ENCODE peak calls at places on chromosomes 4 and X, in seven cellular contexts. K is fibroblast of mammary gland, G is endothelial cell, E is heart right ventricle, L is fibroblast of villous mesenchyme, C is GM23338, S is lower leg skin. H is an unnamed sample.

GRCh38 chr4:162164881-162165528 is 1.2 kb upstream of the FSTL5 start:
- DNase-seq in K (no peak), G (no peak), E (no peak), L (no peak), C (no peak), S (no peak), H (peak; percentile 43)

GRCh38 chr4:72275381-72275780 is 243.6 kb downstream of the NPFFR2 start:
- DNase-seq in K (peak; percentile 43), G (no peak), E (no peak), L (no peak), C (no peak), S (no peak), H (no peak)

GRCh38 chr4:136864580-136865185 is 667.6 kb downstream of the PCDH18 start:
- DNase-seq in K (peak; percentile 79), G (peak; percentile 56), E (no peak), L (peak; percentile 76), C (peak; percentile 89), S (no peak), H (peak; percentile 85)

GRCh38 chr4:55561884-55562283 is 15.2 kb upstream of the CLOCK start:
- DNase-seq in K (no peak), G (no peak), E (no peak), L (no peak), C (no peak), S (no peak), H (no peak)

GRCh38 chrX:110412971-110413726 is 54.5 kb downstream of the RTL9 start:
- DNase-seq in K (peak; percentile 73), G (peak; percentile 66), E (peak; percentile 49), L (peak; percentile 90), C (peak; percentile 79), S (peak; percentile 92), H (peak; percentile 74)

GRCh38 chrX:40102393-40103381 is 4.9 kb upstream of the BCOR start:
- DNase-seq in K (no peak), G (no peak), E (no peak), L (no peak), C (no peak), S (no peak), H (no peak)

GRCh38 chr4:102823897-102824296 is 3.5 kb downstream of the UBE2D3 start:
- DNase-seq in K (peak; percentile 35), G (no peak), E (no peak), L (peak; percentile 35), C (no peak), S (no peak), H (no peak)

GRCh38 chr4:123564758-123565346 is 168.3 kb downstream of the SPRY1 start:
- DNase-seq in K (peak; percentile 72), G (peak; percentile 62), E (no peak), L (peak; percentile 80), C (peak; percentile 94), S (no peak), H (peak; percentile 86)

GRCh38 chr4:112938461-112939058 is 110.9 kb upstream of the ANK2 start:
- DNase-seq in K (peak; percentile 69), G (no peak), E (no peak), L (peak; percentile 52), C (peak; percentile 81), S (no peak), H (peak; percentile 57)

GRCh38 chrX:12497832-12498591 is 293.2 kb upstream of the PRPS2 start:
- DNase-seq in K (no peak), G (peak; percentile 22), E (no peak), L (no peak), C (peak; percentile 49), S (no peak), H (peak; percentile 30)

GRCh38 chr4:148061795-148062194 is 329.9 kb downstream of the ARHGAP10 start:
- DNase-seq in K (no peak), G (no peak), E (no peak), L (no peak), C (peak; percentile 23), S (no peak), H (no peak)

GRCh38 chr4:19309365-19309764 is 942.3 kb upstream of the SLIT2 start:
- DNase-seq in K (peak; percentile 75), G (no peak), E (no peak), L (peak; percentile 60), C (peak; percentile 10), S (no peak), H (peak; percentile 44)

GRCh38 chrX:81202413-81202794 is 502 bp downstream of the SH3BGRL start:
- DNase-seq in K (peak; percentile 32), G (no peak), E (no peak), L (no peak), C (no peak), S (no peak), H (peak; percentile 17)

GRCh38 chr4:115113382-115114106 is at the start of gene NDST4:
- DNase-seq in K (peak; percentile 43), G (no peak), E (no peak), L (peak; percentile 20), C (no peak), S (no peak), H (peak; percentile 8)

GRCh38 chrX:106917830-106918500 is 2.2 kb upstream of the CLDN2 start:
- DNase-seq in K (peak; percentile 86), G (no peak), E (no peak), L (peak; percentile 35), C (no peak), S (no peak), H (peak; percentile 96)

GRCh38 chr4:25863906-25864418 is 1.2 kb upstream of the SEL1L3 start:
- DNase-seq in K (no peak), G (peak; percentile 26), E (no peak), L (no peak), C (peak; percentile 62), S (no peak), H (no peak)

GRCh38 chr4:25861422-25861926 is 1.3 kb downstream of the SEL1L3 start:
- DNase-seq in K (peak; percentile 28), G (no peak), E (no peak), L (peak; percentile 23), C (no peak), S (no peak), H (no peak)

GRCh38 chr4:25862411-25863346 is at the start of gene SEL1L3:
- DNase-seq in K (no peak), G (peak; percentile 44), E (peak; percentile 48), L (no peak), C (peak; percentile 89), S (peak; percentile 86), H (peak; percentile 19)

GRCh38 chr4:25861951-25862410 is 807 bp downstream of the SEL1L3 start:
- DNase-seq in K (peak; percentile 32), G (peak; percentile 29), E (peak; percentile 20), L (no peak), C (peak; percentile 64), S (no peak), H (peak; percentile 57)

GRCh38 chr4:25863347-25863784 is 578 bp upstream of the SEL1L3 start:
- DNase-seq in K (no peak), G (peak; percentile 17), E (peak; percentile 19), L (no peak), C (peak; percentile 74), S (no peak), H (no peak)
- TF ChIP-seq CTCF in K (no peak), G (peak; percentile 16), E (peak; percentile 21), L (no peak), C (peak; percentile 54), S (no peak), H (no peak)

GRCh38 chr4:74378573-74378972 is 13.6 kb downstream of the EREG start:
- DNase-seq in K (peak; percentile 25), G (no peak), E (no peak), L (peak; percentile 67), C (no peak), S (no peak), H (no peak)

GRCh38 chr4:74377714-74378113 is 12.8 kb downstream of the EREG start:
- DNase-seq in K (no peak), G (no peak), E (no peak), L (no peak), C (peak; percentile 10), S (no peak), H (no peak)

GRCh38 chr4:74374561-74375327 is 9.8 kb downstream of the EREG start:
- DNase-seq in K (peak; percentile 96), G (no peak), E (no peak), L (peak; percentile 88), C (no peak), S (no peak), H (peak; percentile 100)

GRCh38 chr4:74375824-74376426 is 11.0 kb downstream of the EREG start:
- DNase-seq in K (no peak), G (no peak), E (no peak), L (no peak), C (no peak), S (no peak), H (peak; percentile 66)

GRCh38 chr4:74376888-74377483 is 12.0 kb downstream of the EREG start:
- DNase-seq in K (peak; percentile 85), G (no peak), E (no peak), L (peak; percentile 82), C (peak; percentile 63), S (no peak), H (peak; percentile 79)
- TF ChIP-seq CTCF in K (peak; percentile 74), G (peak; percentile 62), E (peak; percentile 67), L (peak; percentile 66), C (peak; percentile 68), S (no peak), H (peak; percentile 71)

DNA sequence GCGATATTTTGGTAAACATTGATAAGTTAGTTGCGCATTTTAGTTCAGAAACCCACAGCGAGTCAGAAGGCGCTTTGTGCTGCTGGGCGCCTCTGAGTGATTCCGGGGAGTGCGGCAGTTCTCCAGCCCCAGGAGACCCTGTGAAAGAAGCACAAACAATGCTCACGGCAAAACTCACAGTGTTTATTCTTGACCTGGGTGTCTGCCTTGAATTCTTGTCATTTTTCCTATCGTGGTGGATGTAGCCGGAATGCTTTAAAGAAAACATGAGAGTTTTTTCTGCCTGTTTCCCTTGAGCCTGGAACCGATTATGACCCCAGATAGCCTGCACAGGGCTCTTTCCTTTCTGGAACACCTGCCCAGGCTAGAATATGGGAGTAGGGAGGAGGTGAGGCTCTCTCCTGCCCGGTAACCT is 6.7 kb downstream of the TBL1X start:
- DNase-seq in K (no peak), G (no peak), E (no peak), L (peak; percentile 77), C (no peak), S (no peak), H (no peak)
- TF ChIP-seq CTCF in K (no peak), G (no peak), E (no peak), L (no peak), C (no peak), S (no peak), H (no peak)

GRCh38 chr4:15995826-15996225 is 32.9 kb upstream of the FGFBP2 start:
- DNase-seq in K (no peak), G (no peak), E (no peak), L (no peak), C (no peak), S (no peak), H (no peak)

GRCh38 chr4:15996773-15997172 is 33.8 kb upstream of the FGFBP2 start:
- DNase-seq in K (no peak), G (no peak), E (no peak), L (no peak), C (no peak), S (no peak), H (no peak)

GRCh38 chr4:16005671-16006070 is 42.7 kb upstream of the FGFBP2 start:
- DNase-seq in K (no peak), G (no peak), E (no peak), L (no peak), C (no peak), S (no peak), H (no peak)

GRCh38 chr4:16000708-16001483 is 37.9 kb upstream of the FGFBP2 start:
- DNase-seq in K (no peak), G (no peak), E (no peak), L (no peak), C (no peak), S (no peak), H (no peak)

DNA sequence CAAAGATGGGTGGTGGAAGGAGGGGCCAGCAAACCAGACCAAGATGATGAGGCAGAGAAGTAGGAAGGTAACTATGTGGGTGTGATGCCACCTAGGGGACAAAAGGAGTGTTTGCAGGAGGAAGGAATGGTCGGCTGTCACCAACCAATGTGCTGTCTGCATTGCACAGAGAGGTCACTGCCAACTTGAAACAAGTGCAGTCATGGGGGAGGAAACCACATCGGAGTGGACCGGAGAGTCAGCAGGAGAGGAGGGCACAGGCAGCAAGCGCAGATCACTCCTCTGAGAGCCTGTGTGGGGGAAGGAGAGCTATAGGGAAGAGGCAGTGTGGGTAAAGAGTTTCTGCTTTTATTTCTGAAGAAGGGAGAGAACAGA is 38.5 kb upstream of the FGFBP2 start:
- DNase-seq in K (peak; percentile 72), G (peak; percentile 49), E (no peak), L (peak; percentile 81), C (peak; percentile 88), S (peak; percentile 87), H (peak; percentile 75)
- TF ChIP-seq CTCF in K (peak; percentile 92), G (peak; percentile 76), E (peak; percentile 86), L (peak; percentile 94), C (peak; percentile 91), S (no peak), H (peak; percentile 94)

H was measured in MCF 10A.